ENCODE peak calls at places on chromosome 5, in seven cellular contexts. P is IMR-90, E is DND-41, F is fibroblast of lung, C is MM.1S, B is colonic mucosa, N is PC-3. X is an unnamed sample.

GRCh38 chr5:75584641-75585040 is 26.6 kb upstream of the ANKDD1B start:
- DNase-seq in P (no peak), E (no peak), F (no peak), C (no peak), B (no peak), N (peak; percentile 52), X (no peak)

GRCh38 chr5:133681896-133682295 is 69.6 kb upstream of the FSTL4 start:
- DNase-seq in P (no peak), E (peak; percentile 26), F (no peak), C (no peak), B (no peak), N (no peak), X (no peak)

GRCh38 chr5:7742241-7742656 is 108.7 kb downstream of the CFAP90 start:
- DNase-seq in P (no peak), E (no peak), F (peak; percentile 67), C (no peak), B (no peak), N (peak; percentile 97), X (no peak)

GRCh38 chr5:149656576-149657182 is 73.4 kb upstream of the PPARGC1B start:
- DNase-seq in P (no peak), E (peak; percentile 37), F (no peak), C (peak; percentile 17), B (peak; percentile 85), N (peak; percentile 83), X (no peak)

GRCh38 chr5:125148706-125149105 is 402.3 kb upstream of the ZNF608 start:
- DNase-seq in P (peak; percentile 28), E (no peak), F (peak; percentile 34), C (no peak), B (no peak), N (no peak), X (no peak)

GRCh38 chr5:72486371-72486770 is 20.8 kb downstream of the ZNF366 start:
- DNase-seq in P (peak; percentile 45), E (no peak), F (peak; percentile 77), C (no peak), B (no peak), N (no peak), X (no peak)

GRCh38 chr5:108148715-108149139 is 233.2 kb downstream of the FBXL17 start:
- DNase-seq in P (peak; percentile 35), E (no peak), F (peak; percentile 19), C (no peak), B (no peak), N (peak; percentile 59), X (no peak)

GRCh38 chr5:44089419-44090125 is 299.6 kb downstream of the FGF10 start:
- DNase-seq in P (no peak), E (no peak), F (no peak), C (no peak), B (peak; percentile 18), N (no peak), X (peak; percentile 70)

GRCh38 chr5:170284231-170284630 is 13.3 kb downstream of the LCP2 start:
- DNase-seq in P (no peak), E (no peak), F (no peak), C (no peak), B (no peak), N (no peak), X (no peak)

GRCh38 chr5:96729156-96729555 is 67.0 kb downstream of the CAST start:
- DNase-seq in P (no peak), E (no peak), F (no peak), C (no peak), B (no peak), N (peak; percentile 37), X (no peak)

GRCh38 chr5:59341155-59341554 is 552.4 kb downstream of the PDE4D start:
- DNase-seq in P (no peak), E (no peak), F (no peak), C (no peak), B (no peak), N (no peak), X (no peak)

GRCh38 chr5:10690460-10690859 is 70.6 kb downstream of the DAP start:
- DNase-seq in P (peak; percentile 58), E (no peak), F (peak; percentile 97), C (no peak), B (no peak), N (no peak), X (no peak)

GRCh38 chr5:53479656-53480473 is 564 bp upstream of the FST start:
- DNase-seq in P (peak; percentile 73), E (no peak), F (peak; percentile 55), C (peak; percentile 29), B (peak; percentile 52), N (peak; percentile 77), X (peak; percentile 87)

GRCh38 chr5:78361226-78361993 is 993 bp downstream of the SCAMP1 start:
- DNase-seq in P (peak; percentile 78), E (peak; percentile 21), F (peak; percentile 75), C (peak; percentile 27), B (peak; percentile 61), N (peak; percentile 80), X (peak; percentile 63)

GRCh38 chr5:112917453-112918005 is 4.5 kb downstream of the REEP5 start:
- DNase-seq in P (peak; percentile 49), E (peak; percentile 38), F (peak; percentile 17), C (no peak), B (no peak), N (peak; percentile 11), X (no peak)

GRCh38 chr5:4584982-4585381 is 555.1 kb upstream of the ADAMTS16 start:
- DNase-seq in P (no peak), E (no peak), F (peak; percentile 97), C (no peak), B (no peak), N (peak; percentile 59), X (no peak)

GRCh38 chr5:176822041-176822425 is 11.7 kb downstream of the UNC5A start:
- DNase-seq in P (no peak), E (no peak), F (no peak), C (no peak), B (no peak), N (no peak), X (no peak)

GRCh38 chr5:135243194-135244191 is 155.5 kb downstream of the MACROH2A1 start:
- DNase-seq in P (no peak), E (peak; percentile 2), F (no peak), C (no peak), B (peak; percentile 47), N (no peak), X (peak; percentile 69)

GRCh38 chr5:131305906-131306305 is 42.1 kb downstream of the CDC42SE2 start:
- DNase-seq in P (peak; percentile 64), E (no peak), F (peak; percentile 77), C (no peak), B (no peak), N (no peak), X (no peak)

GRCh38 chr5:124979174-124979573 is 232.7 kb upstream of the ZNF608 start:
- DNase-seq in P (peak; percentile 24), E (no peak), F (peak; percentile 20), C (no peak), B (no peak), N (peak; percentile 49), X (no peak)

GRCh38 chr5:1004598-1005361 is 3.8 kb upstream of the NKD2 start:
- DNase-seq in P (peak; percentile 16), E (peak; percentile 42), F (peak; percentile 17), C (peak; percentile 75), B (peak; percentile 70), N (peak; percentile 55), X (peak; percentile 95)

GRCh38 chr5:131789765-131790164 is 7.1 kb downstream of the FNIP1 start:
- DNase-seq in P (no peak), E (no peak), F (no peak), C (no peak), B (no peak), N (no peak), X (no peak)

DNA sequence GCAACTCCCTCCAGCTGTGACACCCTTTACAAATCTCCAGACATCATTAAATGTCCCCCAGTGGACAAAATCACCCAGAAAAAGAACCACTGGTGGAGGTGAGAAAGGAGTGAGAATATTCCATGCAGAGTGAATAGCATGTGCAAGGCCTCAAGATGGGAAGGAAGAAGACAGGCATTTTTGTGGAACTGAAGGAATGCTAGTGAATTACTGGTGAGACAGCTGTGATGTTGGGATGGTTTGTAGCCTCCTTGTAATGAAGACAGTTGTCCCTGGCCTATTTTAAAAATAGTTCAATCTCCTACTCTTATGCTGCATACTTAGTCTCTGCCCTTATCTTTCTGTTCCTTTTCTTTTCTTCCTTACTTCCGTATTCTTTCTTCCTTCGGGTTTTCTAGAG is 124.9 kb upstream of the RPS23 start:
- DNase-seq in P (no peak), E (no peak), F (no peak), C (no peak), B (no peak), N (no peak), X (no peak)
- H3K9ac ChIP-seq in P (no peak overlapping the region), E (no peak overlapping the region), F (no peak overlapping the region), C (no peak overlapping the region), B (no peak overlapping the region), N (no peak overlapping the region), X (no peak overlapping the region)

DNA sequence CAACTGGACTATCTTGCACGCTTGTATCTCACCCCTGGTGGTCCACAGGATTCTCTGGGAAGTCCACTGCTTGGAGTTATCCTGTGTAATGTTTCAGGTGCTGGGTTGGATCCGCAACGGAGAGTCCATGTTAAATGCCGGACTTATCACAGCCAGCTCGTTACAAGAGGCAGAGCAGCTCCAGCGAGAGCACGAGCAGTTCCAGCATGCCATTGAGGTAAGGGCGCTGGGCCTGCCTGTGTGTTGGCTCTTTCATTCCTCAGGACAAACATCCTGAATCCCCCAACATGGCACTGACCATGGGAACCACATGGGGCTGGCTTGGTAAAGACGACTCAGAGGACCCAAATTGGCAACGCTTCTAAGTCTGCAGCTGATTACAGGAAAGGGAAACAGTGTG is 214.8 kb upstream of the OTULINL start:
- DNase-seq in P (no peak), E (no peak), F (no peak), C (no peak), B (no peak), N (no peak), X (no peak)
- TF ChIP-seq CTCF in P (no peak), E (no peak), F (no peak), C (no peak), B (no peak), N (no peak), X (no peak)

DNA sequence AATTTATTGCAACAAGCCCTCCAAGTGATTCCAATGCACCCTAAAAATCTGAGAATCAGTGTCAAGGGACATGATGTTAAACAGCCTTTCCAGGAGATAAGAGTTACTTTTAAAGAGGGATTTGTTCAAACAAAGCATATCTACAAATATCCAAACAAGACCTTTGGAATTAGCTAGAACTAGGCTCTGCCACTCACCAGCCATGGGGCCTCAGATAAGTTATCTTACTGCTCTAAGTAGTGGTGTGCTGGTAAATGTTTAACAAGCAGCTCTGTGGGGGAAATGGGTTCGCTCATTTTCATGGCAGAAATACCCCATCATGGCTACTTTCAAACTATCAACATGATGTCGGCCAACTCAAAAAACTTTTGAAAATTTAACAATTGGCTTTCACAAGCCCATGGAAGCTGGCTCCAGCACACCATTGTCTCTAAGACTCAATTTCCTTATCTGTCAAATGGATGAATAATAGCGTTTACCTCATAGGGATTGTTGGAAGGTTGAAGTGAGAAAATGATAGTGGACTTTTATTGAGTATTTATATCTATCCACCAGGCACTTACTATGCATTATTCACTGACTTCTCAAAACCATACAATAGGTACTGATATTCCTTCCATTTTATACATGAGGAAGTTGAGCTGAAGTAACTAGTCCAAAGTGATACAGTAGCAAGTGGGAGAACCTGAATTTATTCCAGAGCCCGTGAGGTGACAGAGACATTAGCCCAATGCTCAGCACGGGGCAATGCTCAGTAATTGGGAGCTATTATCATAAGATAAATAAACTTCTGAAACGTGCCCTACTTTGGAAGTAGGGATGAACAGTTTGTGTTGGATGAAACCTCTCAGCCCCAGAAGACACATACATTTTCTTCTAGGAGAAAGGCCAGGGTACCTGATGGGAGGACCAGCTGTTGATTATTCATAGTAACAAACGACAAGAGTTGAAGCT is 43.2 kb downstream of the SH3RF2 start:
- DNase-seq in P (no peak), E (no peak), F (peak; percentile 29), C (no peak), B (peak; percentile 75), N (no peak), X (no peak)
- H3K27ac ChIP-seq in P (no peak overlapping the region), E (no peak overlapping the region), F (no peak overlapping the region), C (no peak overlapping the region), B (peak overlapping the region; percentile 78), N (no peak overlapping the region), X (no peak overlapping the region)

GRCh38 chr5:83993803-83994202 is 273.1 kb upstream of the HAPLN1 start:
- DNase-seq in P (peak; percentile 16), E (no peak), F (peak; percentile 85), C (no peak), B (no peak), N (no peak), X (no peak)
- H3K9ac ChIP-seq in P (no peak overlapping the region), E (no peak overlapping the region), F (no peak overlapping the region), C (no peak overlapping the region), B (no peak overlapping the region), N (no peak overlapping the region), X (no peak overlapping the region)

X was measured in kidney.